ENCODE peak calls at places on chromosomes 13 and 19, in five cellular contexts. C is aorta, S is gastrocnemius medialis, Z is prostate gland, Y is NT2/D1. U is an unnamed sample.

GRCh38 chr13:97339019-97339988 is 94.7 kb upstream of the RAP2A start:
- DNase-seq in C (peak; percentile 68), S (peak; percentile 54), Z (no peak), Y (no peak), U (no peak)

GRCh38 chr19:8485561-8486371 is 16.7 kb downstream of the PRAM1 start:
- DNase-seq in C (no peak), S (no peak), Z (no peak), Y (no peak), U (no peak)

GRCh38 chr19:24046550-24046949 is 40.4 kb upstream of the ZNF254 start:
- DNase-seq in C (no peak), S (no peak), Z (no peak), Y (no peak), U (no peak)

GRCh38 chr19:33895366-33895765 is 98.7 kb downstream of the KCTD15 start:
- DNase-seq in C (no peak), S (no peak), Z (no peak), Y (no peak), U (no peak)

GRCh38 chr19:40371802-40372122 is 18.2 kb downstream of the HIPK4 start:
- DNase-seq in C (no peak), S (no peak), Z (no peak), Y (no peak), U (no peak)

GRCh38 chr19:15684828-15685227 is 11.9 kb downstream of the CYP4F12 start:
- DNase-seq in C (no peak), S (no peak), Z (no peak), Y (no peak), U (no peak)

GRCh38 chr13:19860884-19861655 is 2.4 kb downstream of the ZMYM5 start:
- DNase-seq in C (peak; percentile 49), S (no peak), Z (no peak), Y (peak; percentile 5), U (no peak)

GRCh38 chr19:13057147-13057572 is 45.5 kb downstream of the LYL1 start:
- DNase-seq in C (no peak), S (no peak), Z (peak; percentile 62), Y (no peak), U (no peak)

GRCh38 chr19:7010722-7011593 is 10.3 kb downstream of the MBD3L2B start:
- DNase-seq in C (no peak), S (no peak), Z (no peak), Y (no peak), U (no peak)

GRCh38 chr19:46036745-46037126 is 4.1 kb downstream of the IGFL4 start:
- DNase-seq in C (no peak), S (no peak), Z (no peak), Y (no peak), U (no peak)
- H3K27me3 ChIP-seq in C (no peaks in the 10 kb centered on the region), S (peaks cover 20% of the 10 kb centered on the region), Z (no peaks in the 10 kb centered on the region), Y (no peaks in the 10 kb centered on the region), U (no peaks in the 10 kb centered on the region)

GRCh38 chr13:111664696-111665095 is 344.3 kb downstream of the TEX29 start:
- DNase-seq in C (no peak), S (no peak), Z (no peak), Y (no peak), U (no peak)

GRCh38 chr13:111663505-111663904 is 343.1 kb downstream of the TEX29 start:
- DNase-seq in C (no peak), S (no peak), Z (no peak), Y (no peak), U (no peak)

GRCh38 chr13:111662895-111663294 is 342.5 kb downstream of the TEX29 start:
- DNase-seq in C (no peak), S (no peak), Z (no peak), Y (no peak), U (no peak)

GRCh38 chr13:111662451-111662850 is 342.0 kb downstream of the TEX29 start:
- DNase-seq in C (no peak), S (no peak), Z (no peak), Y (no peak), U (no peak)

DNA sequence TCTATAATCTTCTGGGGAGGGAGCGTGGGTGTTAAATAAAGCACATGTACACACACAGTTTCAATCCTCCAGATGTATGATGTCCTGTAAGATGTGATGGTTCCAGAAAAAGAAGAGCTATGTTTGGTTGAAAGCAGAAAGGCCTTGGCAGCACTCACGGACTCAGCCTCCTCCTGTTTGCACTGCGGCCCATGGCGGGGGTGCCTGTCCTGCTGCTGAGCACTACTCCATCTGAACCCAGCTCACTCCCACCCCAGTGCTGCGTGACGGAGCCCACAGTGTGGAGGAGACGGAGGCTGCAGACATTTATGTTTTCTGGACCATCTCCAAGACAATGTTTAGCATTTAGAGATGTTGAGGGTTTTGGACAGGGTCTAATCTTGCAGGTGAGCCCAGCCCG is 343.6 kb downstream of the TEX29 start:
- DNase-seq in C (no peak), S (no peak), Z (no peak), Y (no peak), U (no peak)
- H3K27me3 ChIP-seq in C (no peaks in the 10 kb centered on the region), S (no peaks in the 10 kb centered on the region), Z (no peaks in the 10 kb centered on the region), Y (no peaks in the 10 kb centered on the region), U (no peaks in the 10 kb centered on the region)

GRCh38 chr19:2867025-2867991 is at the start of gene ZNF556:
- DNase-seq in C (no peak), S (peak; percentile 84), Z (no peak), Y (no peak), U (no peak)

GRCh38 chr19:2865334-2866221 is 1.6 kb upstream of the ZNF556 start:
- DNase-seq in C (no peak), S (no peak), Z (no peak), Y (no peak), U (no peak)

GRCh38 chr19:2863818-2864217 is 3.3 kb upstream of the ZNF556 start:
- DNase-seq in C (no peak), S (no peak), Z (no peak), Y (no peak), U (no peak)

GRCh38 chr19:2866495-2867024 is 575 bp upstream of the ZNF556 start:
- DNase-seq in C (no peak), S (no peak), Z (no peak), Y (no peak), U (no peak)

DNA sequence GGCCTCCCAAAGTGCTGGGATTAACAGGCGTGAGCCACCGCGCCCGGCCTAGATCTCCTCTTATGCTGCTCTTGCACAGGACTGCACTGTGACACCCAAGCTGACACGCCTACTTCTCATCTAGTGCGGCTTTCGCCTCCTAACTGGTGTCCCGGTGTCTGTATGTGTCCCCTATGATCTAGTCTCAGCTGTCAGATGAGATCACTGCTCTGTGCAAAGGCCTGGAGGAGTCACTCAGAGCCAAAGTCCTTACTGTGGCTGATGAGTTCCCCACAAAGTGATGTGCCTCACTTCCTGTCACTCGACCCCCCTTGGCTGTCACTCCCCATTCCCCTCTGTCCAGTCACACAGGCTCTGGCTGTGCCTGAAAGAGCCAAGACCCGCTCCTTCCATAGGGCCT is 2.5 kb downstream of the ZNF556 start:
- DNase-seq in C (no peak), S (no peak), Z (no peak), Y (no peak), U (no peak)
- H3K27me3 ChIP-seq in C (no peaks in the 10 kb centered on the region), S (no peaks in the 10 kb centered on the region), Z (no peaks in the 10 kb centered on the region), Y (no peaks in the 10 kb centered on the region), U (no peaks in the 10 kb centered on the region)

GRCh38 chr19:1756705-1757445 is 3.6 kb downstream of the ONECUT3 start:
- DNase-seq in C (no peak), S (no peak), Z (no peak), Y (no peak), U (no peak)
- H3K27me3 ChIP-seq in C (no peaks in the 10 kb centered on the region), S (peaks cover 81% of the 10 kb centered on the region), Z (peaks cover 73% of the 10 kb centered on the region), Y (peaks cover 97% of the 10 kb centered on the region), U (peaks cover 73% of the 10 kb centered on the region)